ENCODE peak calls at places on chromosomes 5 and 9, in eight cellular contexts. Q, V, M, R, B, U, X and K are unnamed samples. For H3K27me3 and H3K36me3, the result is how much of the 10 kb centered on the place peaks cover.

GRCh38 chr5:103465891-103466290 is 96.7 kb downstream of the NUDT12 start:
- DNase-seq in X (no peak), M (no peak), B (no peak), V (no peak), Q (no peak), U (no peak), R (no peak), K (no peak)

GRCh38 chr5:4862500-4862899 is 277.6 kb upstream of the ADAMTS16 start:
- DNase-seq in M (no peak), Q (peak), B (no peak), U (no peak), R (peak), X (peak), V (peak), K (peak)

GRCh38 chr5:56513141-56513540 is 280.0 kb upstream of the ANKRD55 start:
- DNase-seq in M (no peak), Q (no peak), X (no peak), R (peak), U (no peak), V (no peak), B (no peak), K (no peak)

GRCh38 chr5:139742173-139742903 is 53.3 kb upstream of the PSD2 start:
- DNase-seq in R (no peak), X (no peak), U (no peak), V (no peak), M (no peak), Q (no peak), B (no peak), K (no peak)

GRCh38 chr9:22050924-22051323 is 41.8 kb upstream of the CDKN2B start:
- DNase-seq in R (no peak), U (no peak), B (no peak), Q (no peak), X (no peak), V (no peak), M (no peak), K (no peak)

GRCh38 chr5:8682381-8682780 is 813.4 kb downstream of the MTRR start:
- DNase-seq in R (no peak), M (no peak), Q (no peak), U (no peak), X (no peak), V (no peak), B (no peak), K (no peak)

GRCh38 chr5:153938131-153938842 is 100.4 kb downstream of the FAM114A2 start:
- DNase-seq in Q (peak), X (no peak), R (no peak), U (no peak), V (no peak), B (no peak), M (no peak), K (peak)

GRCh38 chr9:124739360-124739759 is 31.8 kb downstream of the NR6A1 start:
- DNase-seq in X (no peak), B (no peak), U (no peak), M (no peak), R (no peak), Q (no peak), V (no peak), K (no peak)

GRCh38 chr9:92030367-92030766 is 80.3 kb upstream of the ROR2 start:
- DNase-seq in U (no peak), X (no peak), V (no peak), R (no peak), M (no peak), B (no peak), Q (no peak), K (no peak)

GRCh38 chr9:87827341-87827740 is 55.3 kb upstream of the SPATA31E1 start:
- DNase-seq in B (no peak), V (no peak), X (no peak), Q (no peak), U (no peak), M (no peak), R (no peak), K (no peak)

GRCh38 chr9:124869466-124869985 is 7.6 kb downstream of the ARPC5L start:
- DNase-seq in M (peak), X (no peak), Q (peak), V (no peak), B (no peak), R (no peak), U (no peak), K (no peak)

GRCh38 chr5:78221964-78222451 is 72.5 kb downstream of the AP3B1 start:
- DNase-seq in X (peak), U (peak), Q (no peak), B (peak), M (no peak), V (no peak), R (peak), K (no peak)

GRCh38 chr5:39570418-39571027 is 145.7 kb upstream of the DAB2 start:
- DNase-seq in B (no peak), X (peak), V (peak), U (no peak), M (no peak), R (peak), Q (peak), K (no peak)

GRCh38 chr5:88952996-88953643 is 70.1 kb upstream of the MEF2C start:
- DNase-seq in R (no peak), U (no peak), X (no peak), V (no peak), M (no peak), Q (no peak), B (no peak), K (no peak)

GRCh38 chr5:144207875-144208444 is 37.3 kb downstream of the KCTD16 start:
- DNase-seq in R (no peak), U (no peak), X (no peak), Q (peak), V (no peak), M (no peak), B (no peak), K (no peak)

GRCh38 chr9:99398241-99398640 is 176.2 kb downstream of the SEC61B start:
- DNase-seq in Q (no peak), B (no peak), X (no peak), V (no peak), M (no peak), U (no peak), R (no peak), K (no peak)

GRCh38 chr5:75651575-75651974 is 40.3 kb downstream of the ANKDD1B start:
- DNase-seq in B (no peak), M (no peak), Q (no peak), V (no peak), R (peak), U (no peak), X (no peak), K (no peak)

GRCh38 chr5:133806847-133807246 is 161.6 kb downstream of the C5orf15 start:
- DNase-seq in U (no peak), V (no peak), Q (no peak), X (no peak), B (no peak), M (no peak), R (no peak), K (no peak)

GRCh38 chr9:124347968-124348358 is 67.3 kb downstream of the PSMB7 start:
- DNase-seq in X (no peak), Q (no peak), V (no peak), B (no peak), U (peak), R (no peak), M (peak), K (no peak)

GRCh38 chr9:137454145-137454505 is 5.0 kb downstream of the NSMF start:
- DNase-seq in X (no peak), M (peak), U (peak), V (peak), R (no peak), B (peak), Q (peak), K (no peak)

GRCh38 chr5:176533894-176534611 is 3.1 kb downstream of the RNF44 start:
- DNase-seq in M (no peak), X (peak), U (no peak), B (no peak), V (no peak), R (peak), Q (peak), K (no peak)

GRCh38 chr5:1477341-1477740 is 32.1 kb upstream of the SLC6A3 start:
- DNase-seq in Q (no peak), M (peak), R (no peak), U (no peak), B (no peak), X (peak), V (no peak), K (no peak)

GRCh38 chr5:67880876-67881275 is 334.7 kb upstream of the PIK3R1 start:
- DNase-seq in X (no peak), V (no peak), M (no peak), R (peak), B (no peak), U (no peak), Q (no peak), K (no peak)

GRCh38 chr9:35054185-35054835 is 18.1 kb downstream of the VCP start:
- DNase-seq in U (no peak), X (no peak), V (no peak), B (no peak), R (no peak), Q (no peak), M (no peak), K (no peak)

GRCh38 chr9:2023532-2023931 is 8.4 kb downstream of the SMARCA2 start:
- DNase-seq in U (no peak), M (no peak), B (no peak), X (no peak), Q (no peak), V (no peak), R (no peak), K (no peak)

GRCh38 chr5:149559712-149560111 is 8.5 kb upstream of the CSNK1A1 start:
- DNase-seq in R (no peak), B (no peak), M (no peak), U (no peak), X (peak), Q (peak), V (no peak), K (peak)

GRCh38 chr9:93058357-93059096 is at the start of gene SUSD3:
- DNase-seq in V (peak), U (peak), M (peak), Q (no peak), B (peak), R (peak), X (no peak), K (no peak)

GRCh38 chr5:51043740-51044139 is 339.5 kb upstream of the ISL1 start:
- DNase-seq in X (no peak), Q (no peak), R (peak), V (no peak), B (no peak), M (no peak), U (no peak), K (no peak)

GRCh38 chr9:93666279-93666784 is 89.9 kb downstream of the PHF2 start:
- DNase-seq in B (no peak), V (no peak), X (no peak), U (no peak), R (no peak), M (peak), Q (no peak), K (no peak)

GRCh38 chr9:108664309-108665255 is 191.2 kb downstream of the ACTL7B start:
- DNase-seq in U (no peak), R (peak), M (no peak), X (no peak), Q (peak), V (no peak), B (no peak), K (no peak)

GRCh38 chr5:16931334-16932110 is 4.6 kb downstream of the MYO10 start:
- DNase-seq in R (peak), M (no peak), Q (no peak), U (no peak), V (no peak), B (no peak), X (no peak), K (no peak)

GRCh38 chr5:2352101-2352861 is 399.2 kb downstream of the IRX2 start:
- DNase-seq in X (no peak), B (no peak), Q (no peak), V (no peak), U (no peak), M (no peak), R (no peak), K (no peak)

GRCh38 chr5:60036539-60036938 is 143.0 kb upstream of the PDE4D start:
- DNase-seq in R (no peak), Q (no peak), M (no peak), V (no peak), U (no peak), X (no peak), B (no peak), K (no peak)

GRCh38 chr5:103617090-103617489 is 54.5 kb upstream of the NUDT12 start:
- DNase-seq in B (no peak), R (no peak), X (no peak), M (no peak), Q (no peak), V (no peak), U (no peak), K (no peak)

GRCh38 chr5:174725991-174726601 is 1.7 kb downstream of the MSX2 start:
- DNase-seq in Q (no peak), M (no peak), B (no peak), R (no peak), V (no peak), X (no peak), U (no peak), K (no peak)

GRCh38 chr5:174727794-174728662 is 3.6 kb downstream of the MSX2 start:
- DNase-seq in R (no peak), X (no peak), M (no peak), Q (no peak), V (no peak), B (no peak), U (no peak), K (no peak)

GRCh38 chr5:174726916-174727793 is 2.8 kb downstream of the MSX2 start:
- DNase-seq in Q (no peak), M (no peak), U (no peak), B (no peak), R (no peak), V (no peak), X (no peak), K (no peak)

GRCh38 chr5:174731214-174732039 is 7.0 kb downstream of the MSX2 start:
- DNase-seq in Q (no peak), U (no peak), R (no peak), M (no peak), X (no peak), B (no peak), V (no peak), K (no peak)

GRCh38 chr5:174729075-174729680 is 4.8 kb downstream of the MSX2 start:
- DNase-seq in V (no peak), X (no peak), Q (no peak), B (no peak), U (no peak), R (no peak), M (no peak), K (no peak)
- H3K27me3 ChIP-seq in V (half or more), X (under half), Q (under half), B (under half), U (under half), R (under half), M (under half), K (under half)

DNA sequence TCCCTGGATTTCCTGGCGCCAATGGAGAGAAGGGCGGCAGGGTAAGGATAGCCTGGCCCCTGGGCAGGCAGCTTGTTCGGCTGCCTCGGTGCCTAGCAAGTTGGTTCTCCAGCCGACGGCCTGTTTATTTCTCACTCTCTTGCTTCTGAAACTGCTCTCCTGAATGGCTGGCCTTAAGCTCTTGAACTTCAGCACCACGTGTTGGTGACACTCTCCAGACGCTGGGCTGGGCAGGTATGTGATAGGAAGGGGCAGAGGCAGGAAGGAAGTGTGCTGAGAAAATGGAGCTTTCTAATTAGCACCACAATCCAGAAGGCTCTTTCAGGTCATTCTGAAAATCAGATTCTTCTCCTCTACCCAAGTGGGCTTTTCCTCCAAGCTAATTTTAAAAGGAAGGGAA is 91.4 kb upstream of the FCN2 start:
- DNase-seq in M (no peak), Q (no peak), U (no peak), V (no peak), X (no peak), B (no peak), R (no peak), K (no peak)
- H3K36me3 ChIP-seq in M (under half), Q (half or more), U (under half), V (under half), X (half or more), B (under half), R (under half), K (half or more)

GRCh38 chr5:174311531-174312269 is 266.2 kb downstream of the NSG2 start:
- DNase-seq in X (peak), R (no peak), Q (peak), V (peak), B (peak), M (no peak), U (peak), K (no peak)
- H3K4me3 ChIP-seq in X (peak), R (peak), Q (peak), V (peak), B (peak), M (peak), U (peak), K (peak)

DNA sequence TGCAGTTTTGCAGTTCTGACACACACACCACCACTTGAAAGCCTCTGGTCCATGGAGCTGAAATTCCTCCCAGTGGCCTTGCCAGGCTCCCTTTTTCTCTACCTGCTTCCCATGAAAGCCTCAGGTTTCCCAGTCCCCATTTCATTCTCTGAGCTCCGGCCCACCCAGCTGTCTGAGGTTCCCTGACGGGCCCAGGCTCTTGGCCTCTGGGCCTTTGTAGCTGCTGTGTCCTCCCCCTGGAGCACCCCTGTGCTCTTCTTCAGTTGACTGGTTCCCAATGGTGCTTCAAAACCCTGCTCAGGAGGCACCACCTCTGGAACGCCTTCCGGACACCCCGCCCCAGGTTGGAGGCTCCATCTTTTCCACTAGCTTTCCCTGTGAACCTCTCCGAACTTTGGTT is 155.9 kb upstream of the SHB start:
- DNase-seq in B (no peak), V (no peak), M (no peak), R (no peak), Q (no peak), X (no peak), U (no peak), K (no peak)
- H3K27me3 ChIP-seq in B (under half), V (under half), M (under half), R (under half), Q (under half), X (under half), U (under half), K (under half)

DNA sequence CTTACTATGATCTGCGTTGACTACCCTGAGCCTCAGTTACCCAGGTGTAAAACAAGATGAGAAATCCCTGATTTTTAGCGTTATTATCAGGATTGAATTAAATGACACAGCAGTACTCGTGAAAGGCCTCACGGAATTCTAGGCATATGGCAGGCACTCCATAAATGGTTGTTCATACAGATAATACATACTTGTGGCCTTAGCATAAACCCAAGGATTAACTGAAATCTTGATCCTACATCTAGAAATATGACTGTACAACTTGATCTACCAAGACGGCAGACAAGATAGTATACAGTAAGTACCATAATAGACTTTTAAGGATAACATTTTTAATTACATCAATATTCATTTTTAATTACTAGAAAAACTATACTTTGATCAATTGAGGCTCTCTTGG is 409.8 kb downstream of the BNC2 start:
- DNase-seq in U (no peak), V (no peak), M (no peak), R (no peak), B (no peak), X (no peak), Q (no peak), K (no peak)
- H3K36me3 ChIP-seq in U (under half), V (under half), M (under half), R (under half), B (under half), X (under half), Q (under half), K (under half)

DNA sequence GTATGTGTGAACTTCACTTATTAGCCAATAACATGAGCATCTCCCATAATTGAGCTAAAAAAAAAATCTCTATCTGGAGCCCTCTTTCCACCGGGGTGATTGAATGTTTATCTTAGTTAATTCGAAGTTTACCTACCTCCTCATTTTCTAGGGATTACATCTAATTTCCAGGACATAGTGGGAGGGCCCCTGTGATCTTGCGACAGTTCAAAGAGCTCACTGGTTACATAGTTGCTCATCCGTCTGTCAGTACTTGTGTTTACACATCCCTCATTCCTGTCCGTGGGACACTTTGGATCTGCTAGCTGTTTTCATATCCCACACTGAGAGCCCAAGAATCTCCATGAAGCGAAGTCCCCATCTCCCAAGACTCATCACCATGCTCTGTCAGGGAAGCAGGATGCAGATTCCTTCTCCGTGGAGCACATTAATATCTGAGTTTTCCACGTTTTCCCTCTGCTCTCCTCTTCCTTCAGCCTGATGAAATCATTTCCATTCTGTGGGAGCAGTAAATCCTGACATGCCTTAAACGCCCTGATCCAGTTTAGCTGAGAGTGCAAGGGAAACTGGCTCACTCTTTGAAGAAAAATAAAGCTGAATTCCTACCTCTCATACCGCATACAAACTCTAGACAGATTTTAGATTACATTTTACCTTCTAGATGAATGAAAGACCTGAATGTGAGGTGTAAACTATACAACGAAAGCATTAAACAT is 10.2 kb upstream of the SFXN1 start:
- DNase-seq in M (no peak), R (no peak), B (no peak), U (no peak), Q (no peak), V (no peak), X (no peak), K (no peak)
- H3K4me3 ChIP-seq in M (no peak), R (no peak), B (no peak), U (no peak), Q (no peak), V (no peak), X (no peak), K (no peak)